ENCODE peak calls at places on chromosomes 11 and 22, in four cellular contexts. G is iPS-NIHi11, H is activated T-cell treated with anti-CD3 and anti-CD28 coated beads for 1 hour, J is NAMALWA. T is an unnamed sample.

GRCh38 chr11:33624082-33624481 is 76.5 kb downstream of the C11orf91 start:
- DNase-seq in G (no peak), H (no peak), J (no peak), T (no peak)

GRCh38 chr11:114821626-114822025 is 143.3 kb downstream of the NXPE2 start:
- DNase-seq in G (peak; percentile 51), H (no peak), J (no peak), T (no peak)

GRCh38 chr11:72483412-72484186 is 49.3 kb upstream of the CLPB start:
- DNase-seq in G (no peak), H (no peak), J (no peak), T (peak; percentile 44)

GRCh38 chr11:78046486-78046854 is 17.2 kb upstream of the THRSP start:
- DNase-seq in G (no peak), H (no peak), J (no peak), T (no peak)

GRCh38 chr22:37726240-37726887 is 29.5 kb downstream of the TRIOBP start:
- DNase-seq in G (peak; percentile 39), H (no peak), J (peak; percentile 34), T (peak; percentile 36)

GRCh38 chr11:94933225-94934130 is 39.9 kb downstream of the CWC15 start:
- DNase-seq in G (no peak), H (no peak), J (no peak), T (peak; percentile 99)

GRCh38 chr22:46976130-46976529 is 213.7 kb downstream of the TBC1D22A start:
- DNase-seq in G (no peak), H (no peak), J (no peak), T (no peak)

GRCh38 chr11:34977039-34977906 is 60.9 kb downstream of the PDHX start:
- DNase-seq in G (no peak), H (no peak), J (no peak), T (peak; percentile 74)

GRCh38 chr22:26547426-26547825 is 35.2 kb upstream of the TFIP11 start:
- DNase-seq in G (no peak), H (no peak), J (no peak), T (no peak)

GRCh38 chr22:23478175-23478574 is 101.9 kb downstream of the IGLL1 start:
- DNase-seq in G (no peak), H (no peak), J (peak; percentile 16), T (peak; percentile 28)

GRCh38 chr22:41382610-41383009 is 868 bp downstream of the TEF start:
- DNase-seq in G (peak; percentile 30), H (no peak), J (no peak), T (peak; percentile 15)

T was measured in EH.